ENCODE peak calls at places on chromosomes 11 and 22, in six cellular contexts. V is tibial artery, P is psoas muscle, A is choroid plexus epithelial cell, Z is GM23338, K is fibroblast of mammary gland. Y is an unnamed sample.

GRCh38 chr11:12224537-12224893 is 114.1 kb downstream of the MICAL2 start:
- DNase-seq in V (peak; percentile 85), P (peak; percentile 80), A (peak; percentile 90), Z (no peak), K (peak; percentile 48), Y (peak; percentile 54)

GRCh38 chr11:95149659-95150294 is 60.1 kb downstream of the ENDOD1 start:
- DNase-seq in V (no peak), P (peak; percentile 31), A (peak; percentile 35), Z (peak; percentile 69), K (no peak), Y (no peak)

GRCh38 chr11:35723493-35724284 is 61.1 kb downstream of the TRIM44 start:
- DNase-seq in V (no peak), P (no peak), A (peak; percentile 30), Z (no peak), K (peak; percentile 17), Y (no peak)

GRCh38 chr11:110455718-110456117 is 26.0 kb downstream of the FDX1 start:
- DNase-seq in V (no peak), P (no peak), A (no peak), Z (no peak), K (no peak), Y (no peak)

GRCh38 chr22:40401532-40401931 is 31.1 kb downstream of the SGSM3 start:
- DNase-seq in V (no peak), P (no peak), A (no peak), Z (no peak), K (no peak), Y (no peak)

GRCh38 chr11:61828629-61829407 is 718 bp downstream of the FADS2 start:
- DNase-seq in V (peak; percentile 46), P (peak; percentile 27), A (peak; percentile 58), Z (peak; percentile 72), K (peak; percentile 18), Y (peak; percentile 21)

GRCh38 chr11:71283960-71284359 is 31.6 kb upstream of the SHANK2 start:
- DNase-seq in V (no peak), P (no peak), A (no peak), Z (no peak), K (no peak), Y (no peak)

GRCh38 chr11:73308963-73309960 is 1.2 kb downstream of the ARHGEF17 start:
- DNase-seq in V (peak; percentile 94), P (peak; percentile 91), A (peak; percentile 99), Z (peak; percentile 96), K (peak; percentile 92), Y (peak; percentile 95)

GRCh38 chr11:57818812-57819211 is 57.2 kb downstream of the CTNND1 start:
- DNase-seq in V (no peak), P (no peak), A (no peak), Z (no peak), K (no peak), Y (no peak)

GRCh38 chr22:37930270-37930951 is 23.0 kb downstream of the C22orf23 start:
- DNase-seq in V (no peak), P (no peak), A (peak; percentile 62), Z (peak; percentile 61), K (peak; percentile 49), Y (peak; percentile 33)

GRCh38 chr11:128715691-128716153 is 21.9 kb downstream of the FLI1 start:
- DNase-seq in V (no peak), P (no peak), A (peak; percentile 61), Z (no peak), K (peak; percentile 14), Y (peak; percentile 97)

GRCh38 chr11:88193278-88193677 is 18.0 kb upstream of the RAB38 start:
- DNase-seq in V (no peak), P (no peak), A (no peak), Z (no peak), K (no peak), Y (no peak)

GRCh38 chr11:6925636-6926207 is 504 bp upstream of the ZNF215 start:
- DNase-seq in V (no peak), P (no peak), A (peak; percentile 20), Z (peak; percentile 49), K (peak; percentile 40), Y (peak; percentile 8)

GRCh38 chr11:13343067-13343466 is 65.5 kb downstream of the BMAL1 start:
- DNase-seq in V (no peak), P (no peak), A (no peak), Z (no peak), K (no peak), Y (no peak)

DNA sequence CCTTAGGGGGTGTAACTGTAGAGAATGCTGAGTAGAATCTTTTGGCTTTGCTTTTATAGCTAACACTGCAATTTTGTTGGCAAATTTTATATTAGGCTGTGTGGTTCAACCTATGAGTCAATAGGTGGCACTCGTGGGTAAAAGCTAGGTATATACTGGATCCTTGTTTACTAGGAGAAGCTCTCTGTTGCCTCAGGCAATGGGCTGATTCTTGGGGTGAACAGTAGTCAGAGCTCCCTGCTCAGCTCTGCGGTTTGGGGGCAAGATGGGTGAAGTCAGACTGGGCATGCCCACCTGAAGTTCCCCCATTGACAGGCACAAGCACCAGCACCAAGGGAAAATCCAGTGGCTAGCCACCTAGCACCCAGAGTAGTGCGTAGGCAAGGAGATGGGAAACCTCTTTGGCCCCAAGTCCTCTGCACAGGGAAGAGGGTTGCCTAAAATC is 238.7 kb downstream of the FAM181B start:
- DNase-seq in V (no peak), P (no peak), A (no peak), Z (peak; percentile 75), K (peak; percentile 5), Y (no peak)
- TF ChIP-seq CTCF in V (no peak), P (no peak), A (no peak), Z (peak; percentile 60), K (peak; percentile 18), Y (no peak)

GRCh38 chr22:49922926-49923325 is 4.5 kb downstream of the CRELD2 start:
- DNase-seq in V (no peak), P (no peak), A (no peak), Z (no peak), K (no peak), Y (no peak)
- H3K4me3 ChIP-seq in V (no peak overlapping the region), P (no peak overlapping the region), A (no peak overlapping the region), Z (no peak overlapping the region), K (no peak overlapping the region), Y (no peak overlapping the region)

DNA sequence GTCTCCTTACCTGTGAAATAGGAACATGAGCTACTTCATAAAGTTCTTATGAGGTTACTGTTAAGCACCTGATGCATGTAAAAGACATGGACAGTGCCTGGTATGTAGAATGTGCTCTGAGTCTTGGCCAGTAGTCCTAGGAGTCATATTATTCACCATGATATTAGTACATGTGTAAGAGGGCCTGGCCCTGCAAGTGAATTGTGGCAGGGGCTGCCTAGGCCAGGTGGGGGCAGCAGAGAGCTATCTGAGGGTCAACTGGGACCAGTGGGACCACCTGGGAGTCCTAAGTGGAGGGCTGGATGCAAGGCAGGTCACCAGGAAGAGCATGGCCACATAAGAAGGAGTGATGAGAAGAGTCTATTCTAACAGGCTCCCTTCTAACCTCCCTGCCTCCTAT is 529.5 kb downstream of the SOX6 start:
- DNase-seq in V (no peak), P (peak; percentile 33), A (peak; percentile 21), Z (peak; percentile 84), K (peak; percentile 22), Y (no peak)
- TF ChIP-seq CTCF in V (no peak), P (peak; percentile 50), A (peak; percentile 61), Z (peak; percentile 93), K (peak; percentile 54), Y (peak; percentile 48)

DNA sequence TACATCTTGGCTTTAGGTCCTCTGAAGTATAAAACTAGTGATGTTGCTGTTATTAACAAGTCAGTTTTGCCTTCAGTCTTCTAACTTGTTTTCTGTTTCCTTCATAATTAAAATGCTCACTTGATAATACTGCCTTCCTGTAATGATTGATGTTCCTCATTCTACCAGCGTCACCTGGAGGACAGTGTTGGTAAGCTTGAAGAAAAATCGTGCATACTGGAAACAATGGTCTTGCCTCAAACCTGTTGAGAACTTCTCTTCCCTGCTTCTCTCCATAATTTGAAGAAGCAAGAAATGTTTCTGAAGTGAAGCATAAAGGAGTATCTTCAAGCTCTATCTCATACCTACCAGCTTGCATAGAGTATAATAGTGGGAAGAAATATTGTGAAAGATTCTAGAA is 3.0 kb downstream of the YWHAH start:
- DNase-seq in V (no peak), P (no peak), A (peak; percentile 62), Z (no peak), K (peak; percentile 47), Y (no peak)
- H3K4me3 ChIP-seq in V (peak overlapping the region; percentile 20), P (peak overlapping the region; percentile 98), A (peak overlapping the region; percentile 22), Z (no peak overlapping the region), K (no peak overlapping the region), Y (peak overlapping the region; percentile 89)

DNA sequence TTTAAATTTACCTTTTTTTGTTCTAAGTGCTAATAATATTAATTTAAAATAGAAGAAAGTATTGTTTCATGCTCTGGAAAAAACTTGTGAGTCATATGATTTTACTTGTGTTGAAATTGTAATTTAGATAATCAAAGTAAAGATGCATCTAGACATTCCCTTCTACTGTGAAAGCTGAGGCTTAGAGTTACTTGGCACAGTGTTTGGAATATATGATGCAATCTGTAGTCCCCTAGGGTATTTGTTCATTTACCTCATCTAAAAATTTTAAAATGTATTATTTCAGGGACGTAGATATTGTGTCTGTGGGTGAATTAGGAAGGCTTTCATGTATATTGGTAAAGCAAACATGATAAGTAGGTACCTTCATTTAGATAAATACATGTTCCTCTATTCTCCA is 793.5 kb upstream of the CNTN5 start:
- DNase-seq in V (no peak), P (no peak), A (peak; percentile 61), Z (no peak), K (no peak), Y (no peak)
- TF ChIP-seq CTCF in V (no peak), P (no peak), A (no peak), Z (no peak), K (no peak), Y (no peak)

GRCh38 chr11:10670099-10670498 is 23.5 kb downstream of the IRAG1 start:
- DNase-seq in V (no peak), P (no peak), A (no peak), Z (no peak), K (no peak), Y (no peak)

GRCh38 chr11:10674991-10675440 is 18.5 kb downstream of the IRAG1 start:
- DNase-seq in V (peak; percentile 82), P (peak; percentile 70), A (no peak), Z (peak; percentile 34), K (no peak), Y (peak; percentile 67)

GRCh38 chr11:10678106-10678505 is 15.4 kb downstream of the IRAG1 start:
- DNase-seq in V (no peak), P (no peak), A (no peak), Z (no peak), K (no peak), Y (no peak)

GRCh38 chr11:10673476-10674062 is 20.0 kb downstream of the IRAG1 start:
- DNase-seq in V (no peak), P (no peak), A (no peak), Z (no peak), K (no peak), Y (no peak)

GRCh38 chr11:10674440-10674855 is 19.1 kb downstream of the IRAG1 start:
- DNase-seq in V (peak; percentile 84), P (peak; percentile 60), A (no peak), Z (no peak), K (no peak), Y (peak; percentile 51)
- H3K4me3 ChIP-seq in V (peak overlapping the region; percentile 33), P (peak overlapping the region; percentile 57), A (no peak overlapping the region), Z (no peak overlapping the region), K (no peak overlapping the region), Y (no peak overlapping the region)

Y was measured in fibroblast of the aortic adventitia.